ENCODE peak calls at places on chromosomes 2 and 18, in nine cellular contexts. One of them, this sample, is unnamed.

GRCh38 chr2:240601831-240602160 is 15.3 kb downstream of the CAPN10 start:
- DNase-seq in GM23338: no peak
- DNase-seq in HCT116: no peak
- DNase-seq in SK-N-SH: no peak
- DNase-seq in neural progenitor cell: no peak
- DNase-seq in PC-3: no peak
- DNase-seq in OCI-LY7: no peak
- DNase-seq in MM.1S: no peak
- DNase-seq in GM23248: no peak
- DNase-seq in this sample: no peak

GRCh38 chr2:127400897-127401756 is 13.4 kb upstream of the MAP3K2 start:
- DNase-seq in GM23338: peak
- DNase-seq in HCT116: no peak
- DNase-seq in SK-N-SH: no peak
- DNase-seq in neural progenitor cell: no peak
- DNase-seq in PC-3: peak
- DNase-seq in OCI-LY7: no peak
- DNase-seq in MM.1S: no peak
- DNase-seq in GM23248: peak
- DNase-seq in this sample: no peak

GRCh38 chr2:178412047-178412446 is 38.9 kb downstream of the PRKRA start:
- DNase-seq in GM23338: no peak
- DNase-seq in HCT116: no peak
- DNase-seq in SK-N-SH: no peak
- DNase-seq in neural progenitor cell: no peak
- DNase-seq in PC-3: peak
- DNase-seq in OCI-LY7: no peak
- DNase-seq in MM.1S: no peak
- DNase-seq in GM23248: no peak
- DNase-seq in this sample: no peak

GRCh38 chr18:77323640-77324370 is 74.2 kb downstream of the GALR1 start:
- DNase-seq in GM23338: no peak
- DNase-seq in HCT116: no peak
- DNase-seq in SK-N-SH: no peak
- DNase-seq in neural progenitor cell: no peak
- DNase-seq in PC-3: no peak
- DNase-seq in OCI-LY7: no peak
- DNase-seq in MM.1S: no peak
- DNase-seq in GM23248: no peak
- DNase-seq in this sample: no peak

GRCh38 chr2:66432801-66433694 is 1.9 kb upstream of the MEIS1 start:
- DNase-seq in GM23338: peak
- DNase-seq in HCT116: no peak
- DNase-seq in SK-N-SH: peak
- DNase-seq in neural progenitor cell: peak
- DNase-seq in PC-3: peak
- DNase-seq in OCI-LY7: no peak
- DNase-seq in MM.1S: peak
- DNase-seq in GM23248: peak
- DNase-seq in this sample: peak

GRCh38 chr2:50401772-50402653 is 629.9 kb downstream of the NRXN1 start:
- DNase-seq in GM23338: peak
- DNase-seq in HCT116: peak
- DNase-seq in SK-N-SH: peak
- DNase-seq in neural progenitor cell: peak
- DNase-seq in PC-3: peak
- DNase-seq in OCI-LY7: peak
- DNase-seq in MM.1S: peak
- DNase-seq in GM23248: peak
- DNase-seq in this sample: peak

GRCh38 chr2:149038442-149039212 is at the start of gene LYPD6B:
- DNase-seq in GM23338: peak
- DNase-seq in HCT116: no peak
- DNase-seq in SK-N-SH: peak
- DNase-seq in neural progenitor cell: peak
- DNase-seq in PC-3: peak
- DNase-seq in OCI-LY7: no peak
- DNase-seq in MM.1S: peak
- DNase-seq in GM23248: peak
- DNase-seq in this sample: peak

GRCh38 chr2:171086352-171087290 is 74.1 kb downstream of the TLK1 start:
- DNase-seq in GM23338: peak
- DNase-seq in HCT116: peak
- DNase-seq in SK-N-SH: peak
- DNase-seq in neural progenitor cell: peak
- DNase-seq in PC-3: peak
- DNase-seq in OCI-LY7: peak
- DNase-seq in MM.1S: peak
- DNase-seq in GM23248: peak
- DNase-seq in this sample: peak

GRCh38 chr2:76080154-76080553 is 369.4 kb upstream of the GCFC2 start:
- DNase-seq in GM23338: peak
- DNase-seq in HCT116: no peak
- DNase-seq in SK-N-SH: no peak
- DNase-seq in neural progenitor cell: peak
- DNase-seq in PC-3: no peak
- DNase-seq in OCI-LY7: no peak
- DNase-seq in MM.1S: no peak
- DNase-seq in GM23248: no peak
- DNase-seq in this sample: no peak

GRCh38 chr2:122218596-122218995 is 463.1 kb downstream of the TSN start:
- DNase-seq in GM23338: no peak
- DNase-seq in HCT116: no peak
- DNase-seq in SK-N-SH: no peak
- DNase-seq in neural progenitor cell: no peak
- DNase-seq in PC-3: no peak
- DNase-seq in OCI-LY7: no peak
- DNase-seq in MM.1S: no peak
- DNase-seq in GM23248: no peak
- DNase-seq in this sample: no peak

GRCh38 chr2:188665196-188665595 is 309.0 kb upstream of the COL3A1 start:
- DNase-seq in GM23338: no peak
- DNase-seq in HCT116: no peak
- DNase-seq in SK-N-SH: no peak
- DNase-seq in neural progenitor cell: no peak
- DNase-seq in PC-3: no peak
- DNase-seq in OCI-LY7: no peak
- DNase-seq in MM.1S: no peak
- DNase-seq in GM23248: peak
- DNase-seq in this sample: no peak

GRCh38 chr2:188668017-188668663 is 306.0 kb upstream of the COL3A1 start:
- DNase-seq in GM23338: no peak
- DNase-seq in HCT116: peak
- DNase-seq in SK-N-SH: no peak
- DNase-seq in neural progenitor cell: no peak
- DNase-seq in PC-3: peak
- DNase-seq in OCI-LY7: no peak
- DNase-seq in MM.1S: no peak
- DNase-seq in GM23248: peak
- DNase-seq in this sample: peak

GRCh38 chr2:188665727-188666304 is 308.4 kb upstream of the COL3A1 start:
- DNase-seq in GM23338: no peak
- DNase-seq in HCT116: no peak
- DNase-seq in SK-N-SH: no peak
- DNase-seq in neural progenitor cell: no peak
- DNase-seq in PC-3: no peak
- DNase-seq in OCI-LY7: no peak
- DNase-seq in MM.1S: no peak
- DNase-seq in GM23248: no peak
- DNase-seq in this sample: no peak

GRCh38 chr2:188666503-188666902 is 307.7 kb upstream of the COL3A1 start:
- DNase-seq in GM23338: peak
- DNase-seq in HCT116: no peak
- DNase-seq in SK-N-SH: no peak
- DNase-seq in neural progenitor cell: no peak
- DNase-seq in PC-3: no peak
- DNase-seq in OCI-LY7: no peak
- DNase-seq in MM.1S: no peak
- DNase-seq in GM23248: no peak
- DNase-seq in this sample: no peak

DNA sequence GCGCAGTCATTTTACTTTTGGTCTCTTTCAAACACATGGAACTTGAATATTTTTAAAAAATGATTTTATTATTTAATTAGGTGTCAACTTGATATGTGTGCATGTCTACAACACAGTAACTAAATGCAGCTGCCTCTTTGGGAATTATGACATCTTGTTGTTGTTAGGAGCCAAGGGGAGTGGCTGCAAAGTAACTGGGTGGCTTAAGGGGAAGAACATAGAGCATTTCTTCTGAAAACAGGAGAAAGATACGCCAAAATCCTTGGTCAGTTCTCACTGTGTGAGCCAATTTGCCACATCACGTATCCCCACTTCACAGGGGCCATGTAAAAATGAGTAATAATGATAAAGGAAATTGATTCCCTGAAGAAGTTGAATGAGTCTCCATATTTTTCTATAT is 309.8 kb upstream of the COL3A1 start:
- DNase-seq in GM23338: no peak
- DNase-seq in HCT116: no peak
- DNase-seq in SK-N-SH: no peak
- DNase-seq in neural progenitor cell: no peak
- DNase-seq in PC-3: no peak
- DNase-seq in OCI-LY7: no peak
- DNase-seq in MM.1S: no peak
- DNase-seq in GM23248: no peak
- DNase-seq in this sample: no peak
- TF ChIP-seq EZH2phosphoT487 in GM23338: no peak
- TF ChIP-seq EZH2phosphoT487 in HCT116: no peak
- TF ChIP-seq EZH2phosphoT487 in SK-N-SH: no peak
- TF ChIP-seq EZH2phosphoT487 in neural progenitor cell: no peak
- TF ChIP-seq EZH2phosphoT487 in PC-3: no peak
- TF ChIP-seq EZH2phosphoT487 in OCI-LY7: no peak
- TF ChIP-seq EZH2phosphoT487 in MM.1S: no peak
- TF ChIP-seq EZH2phosphoT487 in GM23248: no peak
- TF ChIP-seq EZH2phosphoT487 in this sample: no peak

DNA sequence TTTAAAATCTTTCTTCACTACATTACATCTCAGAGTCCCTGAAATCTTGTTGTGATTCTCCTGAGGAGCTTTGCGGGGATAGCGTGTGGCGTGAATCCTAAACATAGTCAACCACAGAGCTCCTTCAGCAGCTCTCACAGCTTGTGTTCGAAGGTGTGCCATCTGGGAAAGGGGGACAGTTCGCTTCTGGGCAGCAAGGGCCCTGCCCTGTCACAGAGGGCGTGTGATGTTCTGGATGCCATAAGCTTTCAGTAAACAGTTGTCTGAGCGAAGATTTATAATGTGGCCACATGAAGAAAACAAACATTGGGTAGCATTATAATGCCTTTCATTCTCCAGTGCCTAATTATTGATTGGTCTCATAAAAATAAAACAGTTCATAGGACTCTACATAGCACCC is 172.5 kb downstream of the MYO1B start:
- DNase-seq in GM23338: no peak
- DNase-seq in HCT116: no peak
- DNase-seq in SK-N-SH: no peak
- DNase-seq in neural progenitor cell: no peak
- DNase-seq in PC-3: no peak
- DNase-seq in OCI-LY7: no peak
- DNase-seq in MM.1S: no peak
- DNase-seq in GM23248: no peak
- DNase-seq in this sample: no peak
- H3K27ac ChIP-seq in GM23338: no peak
- H3K27ac ChIP-seq in HCT116: no peak
- H3K27ac ChIP-seq in SK-N-SH: no peak
- H3K27ac ChIP-seq in neural progenitor cell: no peak
- H3K27ac ChIP-seq in PC-3: no peak
- H3K27ac ChIP-seq in OCI-LY7: no peak
- H3K27ac ChIP-seq in MM.1S: no peak
- H3K27ac ChIP-seq in GM23248: no peak
- H3K27ac ChIP-seq in this sample: peak

DNA sequence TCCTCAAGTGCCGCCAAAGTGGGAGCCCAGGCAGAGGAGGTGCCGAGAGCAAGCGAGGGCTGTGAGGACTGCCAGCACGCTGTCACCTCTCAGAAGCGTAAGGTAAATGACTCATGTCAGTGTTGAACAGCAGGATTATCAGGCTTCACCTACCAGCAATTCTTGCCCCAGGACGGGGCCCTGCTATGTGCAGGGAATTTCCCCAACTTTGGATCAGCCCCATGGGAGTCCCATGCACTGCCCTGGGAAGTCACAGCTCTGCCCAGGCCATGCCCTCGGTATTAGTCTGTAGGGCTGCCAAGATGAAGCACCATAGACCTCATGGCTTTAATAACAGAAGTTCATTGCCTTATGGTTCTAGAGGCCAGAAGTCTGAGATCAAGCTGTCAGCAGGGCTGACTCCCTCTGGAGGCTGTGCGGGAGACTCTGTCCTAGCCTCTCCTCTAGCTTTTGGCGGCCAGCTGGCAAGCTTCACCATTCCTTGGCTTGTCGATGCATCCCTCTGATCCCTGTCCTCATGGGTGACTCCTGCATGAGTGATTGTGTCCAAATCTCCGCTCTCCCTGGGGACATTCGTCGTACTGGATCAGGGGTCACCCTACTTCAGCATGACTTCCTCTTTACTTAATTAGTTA is 55.9 kb downstream of the TRPM8 start:
- DNase-seq in GM23338: no peak
- DNase-seq in HCT116: no peak
- DNase-seq in SK-N-SH: no peak
- DNase-seq in neural progenitor cell: no peak
- DNase-seq in PC-3: peak
- DNase-seq in OCI-LY7: no peak
- DNase-seq in MM.1S: no peak
- DNase-seq in GM23248: no peak
- DNase-seq in this sample: no peak
- TF ChIP-seq EZH2phosphoT487 in GM23338: no peak
- TF ChIP-seq EZH2phosphoT487 in HCT116: no peak
- TF ChIP-seq EZH2phosphoT487 in SK-N-SH: no peak
- TF ChIP-seq EZH2phosphoT487 in neural progenitor cell: no peak
- TF ChIP-seq EZH2phosphoT487 in PC-3: no peak
- TF ChIP-seq EZH2phosphoT487 in OCI-LY7: no peak
- TF ChIP-seq EZH2phosphoT487 in MM.1S: no peak
- TF ChIP-seq EZH2phosphoT487 in GM23248: no peak
- TF ChIP-seq EZH2phosphoT487 in this sample: no peak

DNA sequence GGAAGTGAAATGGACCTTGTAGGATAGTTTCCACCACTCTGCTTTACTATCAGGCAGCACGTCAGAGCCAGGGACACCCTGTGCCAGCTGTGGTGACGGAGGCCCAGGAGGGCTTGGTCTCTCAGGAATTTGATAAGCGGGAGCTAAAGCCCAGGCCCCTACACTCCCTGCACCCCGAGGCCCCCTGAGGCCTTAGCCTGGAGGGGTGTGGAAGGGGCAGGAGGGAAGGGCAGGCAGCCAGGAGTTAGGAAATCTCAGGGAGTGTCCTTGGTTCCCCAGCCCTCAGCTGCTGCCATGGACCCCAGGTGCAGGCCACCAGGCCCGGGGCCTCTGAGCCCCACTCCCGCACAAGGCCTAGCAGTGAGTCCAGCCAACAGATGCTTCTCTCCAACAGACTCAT is 38.2 kb downstream of the PDIA6 start:
- DNase-seq in GM23338: no peak
- DNase-seq in HCT116: no peak
- DNase-seq in SK-N-SH: peak
- DNase-seq in neural progenitor cell: no peak
- DNase-seq in PC-3: no peak
- DNase-seq in OCI-LY7: no peak
- DNase-seq in MM.1S: no peak
- DNase-seq in GM23248: no peak
- DNase-seq in this sample: peak
- H3K27ac ChIP-seq in GM23338: no peak
- H3K27ac ChIP-seq in HCT116: no peak
- H3K27ac ChIP-seq in SK-N-SH: no peak
- H3K27ac ChIP-seq in neural progenitor cell: peak
- H3K27ac ChIP-seq in PC-3: no peak
- H3K27ac ChIP-seq in OCI-LY7: no peak
- H3K27ac ChIP-seq in MM.1S: no peak
- H3K27ac ChIP-seq in GM23248: no peak
- H3K27ac ChIP-seq in this sample: peak

This sample was measured in hepatocyte.